ENCODE peak calls at places on chromosome 21, in nine cellular contexts. B is A549; D is ovary; H is cardiac muscle cell; M is fibroblast of lung; N is sigmoid colon; L is CD8-positive, alpha-beta memory T cell; S is tibial artery; T is CD8-positive, alpha-beta T cell. E is an unnamed sample. For H3K4me1, the result is how much of the 10 kb centered on the place peaks cover.

GRCh38 chr21:31213787-31214186 is 130.3 kb downstream of the TIAM1 start:
- DNase-seq in S (no peak), T (no peak), B (no peak), H (no peak), M (no peak), D (no peak), L (peak), N (no peak), E (no peak)

GRCh38 chr21:29639366-29640232 is 300.2 kb downstream of the GRIK1 start:
- DNase-seq in L (no peak), N (no peak), M (no peak), S (no peak), H (no peak), T (no peak), B (no peak), D (no peak), E (no peak)

GRCh38 chr21:31124005-31124404 is 85.7 kb upstream of the KRTAP19-8 start:
- DNase-seq in T (no peak), L (no peak), N (no peak), H (peak), D (no peak), M (no peak), B (no peak), S (no peak), E (no peak)

GRCh38 chr21:31553461-31553860 is 106.0 kb upstream of the SOD1 start:
- DNase-seq in H (no peak), N (no peak), D (no peak), B (no peak), S (no peak), M (no peak), T (no peak), L (no peak), E (no peak)

GRCh38 chr21:36004441-36004840 is 55.9 kb downstream of the SETD4 start:
- DNase-seq in N (peak), S (no peak), L (no peak), T (no peak), D (no peak), B (no peak), M (peak), H (no peak), E (no peak)

GRCh38 chr21:23162213-23162946 is 2164.2 kb downstream of the NCAM2 start:
- DNase-seq in B (no peak), N (no peak), H (no peak), M (no peak), L (no peak), T (no peak), S (no peak), D (no peak), E (no peak)

GRCh38 chr21:36347278-36347961 is 27.4 kb downstream of the MORC3 start:
- DNase-seq in H (no peak), N (no peak), T (no peak), L (no peak), S (no peak), M (peak), D (no peak), B (no peak), E (no peak)

GRCh38 chr21:20551939-20552338 is 446.3 kb upstream of the NCAM2 start:
- DNase-seq in L (no peak), T (no peak), D (no peak), S (no peak), M (no peak), H (no peak), B (no peak), N (no peak), E (no peak)

GRCh38 chr21:39696196-39696595 is 48.8 kb upstream of the IGSF5 start:
- DNase-seq in D (no peak), S (no peak), L (no peak), H (no peak), T (no peak), B (no peak), N (no peak), M (no peak), E (no peak)

GRCh38 chr21:41659791-41660560 is 106.9 kb downstream of the RIPK4 start:
- DNase-seq in M (peak), S (peak), D (no peak), H (no peak), T (no peak), L (no peak), B (peak), N (no peak), E (no peak)

GRCh38 chr21:15203740-15204139 is 138.9 kb upstream of the NRIP1 start:
- DNase-seq in D (no peak), S (no peak), B (no peak), T (no peak), N (no peak), L (no peak), H (peak), M (no peak), E (no peak)
- H3K4me1 ChIP-seq in D (under half), S (under half), B (under half), T (under half), N (under half), L (under half), H (under half), M (under half), E (under half)

GRCh38 chr21:44020551-44020950 is 8.4 kb downstream of the TRAPPC10 start:
- DNase-seq in D (no peak), B (no peak), M (no peak), T (no peak), N (no peak), H (no peak), S (no peak), L (no peak), E (no peak)

GRCh38 chr21:44018127-44018526 is 6.0 kb downstream of the TRAPPC10 start:
- DNase-seq in N (no peak), B (no peak), M (no peak), D (no peak), T (no peak), H (no peak), S (no peak), L (no peak), E (no peak)

GRCh38 chr21:44019568-44019958 is 7.5 kb downstream of the TRAPPC10 start:
- DNase-seq in D (no peak), B (no peak), H (no peak), L (no peak), M (no peak), N (no peak), S (no peak), T (no peak), E (no peak)

GRCh38 chr21:44018813-44019567 is 6.9 kb downstream of the TRAPPC10 start:
- DNase-seq in S (no peak), T (no peak), L (peak), N (no peak), M (no peak), D (no peak), H (no peak), B (no peak), E (no peak)

GRCh38 chr21:44017601-44018000 is 5.5 kb downstream of the TRAPPC10 start:
- DNase-seq in M (no peak), D (no peak), L (no peak), T (no peak), H (no peak), S (no peak), B (no peak), N (no peak), E (no peak)
- H3K4me1 ChIP-seq in M (under half), D (under half), L (half or more), T (half or more), H (under half), S (under half), B (under half), N (under half), E (under half)

DNA sequence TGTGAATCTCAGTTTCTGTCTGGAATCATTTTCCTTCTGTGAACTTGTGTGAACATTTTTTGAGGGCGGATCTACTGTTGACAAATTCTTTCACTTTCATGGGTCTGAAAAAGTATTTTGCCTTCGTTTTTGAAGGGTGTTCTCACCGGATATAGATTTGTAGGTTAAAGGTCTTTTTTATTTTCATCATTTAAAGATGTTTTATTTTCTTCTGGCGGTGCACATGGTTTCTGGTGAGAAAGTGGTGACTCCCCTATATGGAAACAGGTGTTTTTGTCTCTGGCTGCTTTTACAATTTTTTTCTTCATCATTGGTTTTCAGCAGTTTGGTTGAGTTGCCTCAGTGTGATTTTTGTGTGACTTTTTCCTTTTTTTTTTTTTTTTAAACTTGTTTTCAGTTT is 94.9 kb downstream of the DYRK1A start:
- DNase-seq in B (no peak), M (peak), S (no peak), T (no peak), L (peak), H (no peak), N (no peak), D (no peak), E (no peak)
- H3K4me1 ChIP-seq in B (half or more), M (under half), S (under half), T (half or more), L (half or more), H (half or more), N (half or more), D (under half), E (half or more)

GRCh38 chr21:34807881-34808568 is 139.2 kb downstream of the CLIC6 start:
- DNase-seq in H (no peak), N (peak), L (no peak), D (no peak), M (peak), B (peak), S (peak), T (no peak), E (no peak)
- H3K4me1 ChIP-seq in H (under half), N (under half), L (half or more), D (under half), M (under half), B (half or more), S (under half), T (under half), E (under half)

GRCh38 chr21:17780539-17780938 is 38.6 kb downstream of the C21orf91 start:
- DNase-seq in H (no peak), L (no peak), B (no peak), D (no peak), M (no peak), T (peak), S (no peak), N (no peak), E (no peak)

GRCh38 chr21:17783816-17784598 is 35.1 kb downstream of the C21orf91 start:
- DNase-seq in B (no peak), H (no peak), T (no peak), D (no peak), N (no peak), S (no peak), L (peak), M (no peak), E (no peak)

GRCh38 chr21:17783003-17783402 is 36.2 kb downstream of the C21orf91 start:
- DNase-seq in H (no peak), T (no peak), M (no peak), B (no peak), N (no peak), D (no peak), S (no peak), L (no peak), E (no peak)

GRCh38 chr21:17781524-17781923 is 37.6 kb downstream of the C21orf91 start:
- DNase-seq in B (no peak), L (no peak), T (no peak), H (no peak), M (no peak), D (no peak), N (no peak), S (no peak), E (no peak)

GRCh38 chr21:17782051-17782450 is 37.1 kb downstream of the C21orf91 start:
- DNase-seq in D (no peak), M (no peak), T (no peak), L (peak), N (no peak), S (no peak), B (no peak), H (no peak), E (no peak)
- H3K4me1 ChIP-seq in D (under half), M (under half), T (half or more), L (half or more), N (under half), S (under half), B (under half), H (under half), E (under half)

DNA sequence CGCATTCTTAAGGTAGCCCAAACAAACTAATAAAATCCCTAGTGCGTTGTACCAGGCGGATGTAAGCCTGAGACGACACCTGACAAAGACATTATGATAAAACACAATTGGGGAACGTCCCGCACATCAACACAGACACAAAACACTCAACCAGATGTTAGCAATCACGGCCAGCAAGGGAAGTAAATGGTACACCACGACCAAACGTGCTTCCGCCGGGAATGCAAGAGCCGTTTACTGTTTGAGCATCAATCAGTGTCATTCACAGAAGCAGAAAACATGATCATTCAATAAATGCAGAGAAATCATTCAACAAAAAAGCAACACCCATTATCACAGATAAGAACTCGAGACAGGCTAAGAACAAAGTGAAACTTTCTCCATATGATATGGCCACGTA is 49.4 kb upstream of the COL18A1 start:
- DNase-seq in D (no peak), B (no peak), L (no peak), N (no peak), H (no peak), M (no peak), S (no peak), T (no peak), E (no peak)
- H3K4me1 ChIP-seq in D (under half), B (under half), L (under half), N (under half), H (under half), M (under half), S (under half), T (under half), E (under half)

GRCh38 chr21:42721341-42721824 is 68.0 kb downstream of the PDE9A start:
- DNase-seq in H (no peak), B (no peak), N (peak), L (no peak), D (no peak), S (no peak), M (peak), T (no peak), E (no peak)
- H3K4me1 ChIP-seq in H (under half), B (under half), N (under half), L (under half), D (under half), S (under half), M (under half), T (under half), E (under half)

E was measured in gastrocnemius medialis.